ENCODE peak calls at places on chromosomes 7 and 10, in nine cellular contexts. One of them, this sample, is unnamed.

GRCh38 chr7:12152196-12152918 is 58.7 kb upstream of the TMEM106B start:
- DNase-seq in OCI-LY7: no peak
- DNase-seq in ovary: no peak
- DNase-seq in neural crest cell: no peak
- DNase-seq in HFFc6: no peak
- DNase-seq in sigmoid colon: no peak
- DNase-seq in AG10803: no peak
- DNase-seq in fibroblast of lung: no peak
- DNase-seq in HepG2: no peak
- DNase-seq in this sample: no peak

GRCh38 chr7:40356871-40357676 is 222.3 kb downstream of the SUGCT start:
- DNase-seq in OCI-LY7: no peak
- DNase-seq in ovary: no peak
- DNase-seq in neural crest cell: no peak
- DNase-seq in HFFc6: no peak
- DNase-seq in sigmoid colon: no peak
- DNase-seq in AG10803: peak
- DNase-seq in fibroblast of lung: peak
- DNase-seq in HepG2: no peak
- DNase-seq in this sample: no peak

GRCh38 chr7:106563466-106564150 is 97.3 kb downstream of the CCDC71L start:
- DNase-seq in OCI-LY7: no peak
- DNase-seq in ovary: no peak
- DNase-seq in neural crest cell: no peak
- DNase-seq in HFFc6: peak
- DNase-seq in sigmoid colon: no peak
- DNase-seq in AG10803: peak
- DNase-seq in fibroblast of lung: no peak
- DNase-seq in HepG2: no peak
- DNase-seq in this sample: no peak

GRCh38 chr10:110192552-110192951 is 14.9 kb upstream of the MXI1 start:
- DNase-seq in OCI-LY7: no peak
- DNase-seq in ovary: no peak
- DNase-seq in neural crest cell: no peak
- DNase-seq in HFFc6: no peak
- DNase-seq in sigmoid colon: no peak
- DNase-seq in AG10803: no peak
- DNase-seq in fibroblast of lung: no peak
- DNase-seq in HepG2: no peak
- DNase-seq in this sample: no peak

GRCh38 chr10:124709862-124710261 is 34.3 kb downstream of the FAM53B start:
- DNase-seq in OCI-LY7: no peak
- DNase-seq in ovary: no peak
- DNase-seq in neural crest cell: no peak
- DNase-seq in HFFc6: no peak
- DNase-seq in sigmoid colon: no peak
- DNase-seq in AG10803: no peak
- DNase-seq in fibroblast of lung: no peak
- DNase-seq in HepG2: no peak
- DNase-seq in this sample: no peak

GRCh38 chr7:98305951-98306535 is 24.6 kb downstream of the BRI3 start:
- DNase-seq in OCI-LY7: no peak
- DNase-seq in ovary: no peak
- DNase-seq in neural crest cell: no peak
- DNase-seq in HFFc6: no peak
- DNase-seq in sigmoid colon: no peak
- DNase-seq in AG10803: no peak
- DNase-seq in fibroblast of lung: no peak
- DNase-seq in HepG2: no peak
- DNase-seq in this sample: no peak

GRCh38 chr10:12631787-12632562 is 282.6 kb downstream of the CAMK1D start:
- DNase-seq in OCI-LY7: no peak
- DNase-seq in ovary: no peak
- DNase-seq in neural crest cell: no peak
- DNase-seq in HFFc6: no peak
- DNase-seq in sigmoid colon: no peak
- DNase-seq in AG10803: no peak
- DNase-seq in fibroblast of lung: no peak
- DNase-seq in HepG2: peak
- DNase-seq in this sample: no peak

GRCh38 chr10:6878067-6878412 is 298.0 kb upstream of the PRKCQ start:
- DNase-seq in OCI-LY7: peak
- DNase-seq in ovary: no peak
- DNase-seq in neural crest cell: no peak
- DNase-seq in HFFc6: no peak
- DNase-seq in sigmoid colon: no peak
- DNase-seq in AG10803: peak
- DNase-seq in fibroblast of lung: peak
- DNase-seq in HepG2: no peak
- DNase-seq in this sample: no peak

GRCh38 chr10:60282771-60283353 is 106.8 kb downstream of the ANK3 start:
- DNase-seq in OCI-LY7: peak
- DNase-seq in ovary: no peak
- DNase-seq in neural crest cell: no peak
- DNase-seq in HFFc6: peak
- DNase-seq in sigmoid colon: no peak
- DNase-seq in AG10803: peak
- DNase-seq in fibroblast of lung: peak
- DNase-seq in HepG2: peak
- DNase-seq in this sample: no peak

GRCh38 chr10:94103902-94104301 is 110.2 kb downstream of the PLCE1 start:
- DNase-seq in OCI-LY7: no peak
- DNase-seq in ovary: no peak
- DNase-seq in neural crest cell: no peak
- DNase-seq in HFFc6: peak
- DNase-seq in sigmoid colon: no peak
- DNase-seq in AG10803: peak
- DNase-seq in fibroblast of lung: peak
- DNase-seq in HepG2: no peak
- DNase-seq in this sample: no peak

GRCh38 chr10:61438141-61438984 is 14.8 kb downstream of the TMEM26 start:
- DNase-seq in OCI-LY7: no peak
- DNase-seq in ovary: no peak
- DNase-seq in neural crest cell: no peak
- DNase-seq in HFFc6: peak
- DNase-seq in sigmoid colon: no peak
- DNase-seq in AG10803: peak
- DNase-seq in fibroblast of lung: peak
- DNase-seq in HepG2: no peak
- DNase-seq in this sample: no peak

GRCh38 chr7:130490287-130490686 is 1.6 kb upstream of the MEST start:
- DNase-seq in OCI-LY7: no peak
- DNase-seq in ovary: no peak
- DNase-seq in neural crest cell: peak
- DNase-seq in HFFc6: no peak
- DNase-seq in sigmoid colon: no peak
- DNase-seq in AG10803: no peak
- DNase-seq in fibroblast of lung: peak
- DNase-seq in HepG2: no peak
- DNase-seq in this sample: peak

GRCh38 chr7:130492519-130493274 is 812 bp downstream of the MEST start:
- DNase-seq in OCI-LY7: no peak
- DNase-seq in ovary: no peak
- DNase-seq in neural crest cell: no peak
- DNase-seq in HFFc6: no peak
- DNase-seq in sigmoid colon: no peak
- DNase-seq in AG10803: no peak
- DNase-seq in fibroblast of lung: no peak
- DNase-seq in HepG2: no peak
- DNase-seq in this sample: no peak

GRCh38 chr7:130491841-130492518 is at the start of gene MEST:
- DNase-seq in OCI-LY7: no peak
- DNase-seq in ovary: peak
- DNase-seq in neural crest cell: peak
- DNase-seq in HFFc6: no peak
- DNase-seq in sigmoid colon: no peak
- DNase-seq in AG10803: no peak
- DNase-seq in fibroblast of lung: peak
- DNase-seq in HepG2: no peak
- DNase-seq in this sample: peak

GRCh38 chr7:130489140-130489967 is 2.5 kb upstream of the MEST start:
- DNase-seq in OCI-LY7: no peak
- DNase-seq in ovary: no peak
- DNase-seq in neural crest cell: no peak
- DNase-seq in HFFc6: peak
- DNase-seq in sigmoid colon: no peak
- DNase-seq in AG10803: no peak
- DNase-seq in fibroblast of lung: peak
- DNase-seq in HepG2: no peak
- DNase-seq in this sample: peak

GRCh38 chr7:130490888-130491771 is 755 bp upstream of the MEST start:
- DNase-seq in OCI-LY7: no peak
- DNase-seq in ovary: peak
- DNase-seq in neural crest cell: peak
- DNase-seq in HFFc6: no peak
- DNase-seq in sigmoid colon: peak
- DNase-seq in AG10803: no peak
- DNase-seq in fibroblast of lung: peak
- DNase-seq in HepG2: no peak
- DNase-seq in this sample: peak
- TF ChIP-seq CTCF in OCI-LY7: peak
- TF ChIP-seq CTCF in ovary: peak
- TF ChIP-seq CTCF in neural crest cell: peak
- TF ChIP-seq CTCF in HFFc6: peak
- TF ChIP-seq CTCF in sigmoid colon: peak
- TF ChIP-seq CTCF in AG10803: peak
- TF ChIP-seq CTCF in fibroblast of lung: no peak
- TF ChIP-seq CTCF in HepG2: no peak
- TF ChIP-seq CTCF in this sample: peak

DNA sequence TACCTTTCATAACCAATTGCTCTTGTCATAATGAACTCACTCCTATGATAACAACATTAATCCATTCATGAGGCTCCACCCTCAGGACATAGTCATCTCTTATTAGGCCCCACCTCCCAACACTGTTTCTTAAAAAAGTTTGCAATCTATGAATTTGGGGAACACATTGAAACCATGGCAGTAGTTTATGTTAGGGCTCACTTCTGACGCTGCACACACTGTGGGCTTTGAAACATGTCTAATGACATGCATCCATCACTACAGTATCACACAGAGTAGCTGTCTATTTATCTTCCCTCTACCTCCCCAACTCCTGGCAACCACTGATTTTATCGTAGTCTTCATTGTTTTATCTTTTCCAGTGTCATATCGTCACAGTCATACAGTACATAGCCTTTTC is 299.8 kb downstream of the GLRX3 start:
- DNase-seq in OCI-LY7: no peak
- DNase-seq in ovary: no peak
- DNase-seq in neural crest cell: no peak
- DNase-seq in HFFc6: no peak
- DNase-seq in sigmoid colon: no peak
- DNase-seq in AG10803: no peak
- DNase-seq in fibroblast of lung: no peak
- DNase-seq in HepG2: no peak
- DNase-seq in this sample: no peak
- TF ChIP-seq CTCF in OCI-LY7: no peak
- TF ChIP-seq CTCF in ovary: no peak
- TF ChIP-seq CTCF in neural crest cell: no peak
- TF ChIP-seq CTCF in HFFc6: no peak
- TF ChIP-seq CTCF in sigmoid colon: no peak
- TF ChIP-seq CTCF in AG10803: no peak
- TF ChIP-seq CTCF in fibroblast of lung: no peak
- TF ChIP-seq CTCF in HepG2: no peak
- TF ChIP-seq CTCF in this sample: no peak

GRCh38 chr10:101011517-101012423 is 12.2 kb downstream of the LZTS2 start:
- DNase-seq in OCI-LY7: no peak
- DNase-seq in ovary: no peak
- DNase-seq in neural crest cell: no peak
- DNase-seq in HFFc6: peak
- DNase-seq in sigmoid colon: no peak
- DNase-seq in AG10803: no peak
- DNase-seq in fibroblast of lung: no peak
- DNase-seq in HepG2: peak
- DNase-seq in this sample: no peak

GRCh38 chr10:101014966-101015581 is 15.5 kb downstream of the LZTS2 start:
- DNase-seq in OCI-LY7: no peak
- DNase-seq in ovary: no peak
- DNase-seq in neural crest cell: no peak
- DNase-seq in HFFc6: peak
- DNase-seq in sigmoid colon: no peak
- DNase-seq in AG10803: peak
- DNase-seq in fibroblast of lung: peak
- DNase-seq in HepG2: no peak
- DNase-seq in this sample: no peak

GRCh38 chr10:101012525-101013364 is 13.1 kb downstream of the LZTS2 start:
- DNase-seq in OCI-LY7: peak
- DNase-seq in ovary: peak
- DNase-seq in neural crest cell: peak
- DNase-seq in HFFc6: peak
- DNase-seq in sigmoid colon: peak
- DNase-seq in AG10803: peak
- DNase-seq in fibroblast of lung: peak
- DNase-seq in HepG2: peak
- DNase-seq in this sample: peak

GRCh38 chr10:101014230-101014884 is 14.7 kb downstream of the LZTS2 start:
- DNase-seq in OCI-LY7: peak
- DNase-seq in ovary: peak
- DNase-seq in neural crest cell: peak
- DNase-seq in HFFc6: peak
- DNase-seq in sigmoid colon: peak
- DNase-seq in AG10803: peak
- DNase-seq in fibroblast of lung: peak
- DNase-seq in HepG2: no peak
- DNase-seq in this sample: peak

GRCh38 chr10:101013365-101013825 is 13.8 kb downstream of the LZTS2 start:
- DNase-seq in OCI-LY7: no peak
- DNase-seq in ovary: no peak
- DNase-seq in neural crest cell: no peak
- DNase-seq in HFFc6: no peak
- DNase-seq in sigmoid colon: no peak
- DNase-seq in AG10803: no peak
- DNase-seq in fibroblast of lung: no peak
- DNase-seq in HepG2: no peak
- DNase-seq in this sample: no peak
- TF ChIP-seq CTCF in OCI-LY7: no peak
- TF ChIP-seq CTCF in ovary: no peak
- TF ChIP-seq CTCF in neural crest cell: no peak
- TF ChIP-seq CTCF in HFFc6: no peak
- TF ChIP-seq CTCF in sigmoid colon: no peak
- TF ChIP-seq CTCF in AG10803: no peak
- TF ChIP-seq CTCF in fibroblast of lung: no peak
- TF ChIP-seq CTCF in HepG2: no peak
- TF ChIP-seq CTCF in this sample: no peak

GRCh38 chr10:13994932-13995331 is 335.8 kb downstream of the FRMD4A start:
- DNase-seq in OCI-LY7: peak
- DNase-seq in ovary: no peak
- DNase-seq in neural crest cell: no peak
- DNase-seq in HFFc6: no peak
- DNase-seq in sigmoid colon: no peak
- DNase-seq in AG10803: no peak
- DNase-seq in fibroblast of lung: no peak
- DNase-seq in HepG2: no peak
- DNase-seq in this sample: no peak
- TF ChIP-seq CTCF in OCI-LY7: peak
- TF ChIP-seq CTCF in ovary: no peak
- TF ChIP-seq CTCF in neural crest cell: no peak
- TF ChIP-seq CTCF in HFFc6: no peak
- TF ChIP-seq CTCF in sigmoid colon: no peak
- TF ChIP-seq CTCF in AG10803: no peak
- TF ChIP-seq CTCF in fibroblast of lung: no peak
- TF ChIP-seq CTCF in HepG2: no peak
- TF ChIP-seq CTCF in this sample: no peak

GRCh38 chr10:62818426-62819011 is 2.4 kb upstream of the EGR2 start:
- DNase-seq in OCI-LY7: no peak
- DNase-seq in ovary: peak
- DNase-seq in neural crest cell: peak
- DNase-seq in HFFc6: no peak
- DNase-seq in sigmoid colon: no peak
- DNase-seq in AG10803: no peak
- DNase-seq in fibroblast of lung: peak
- DNase-seq in HepG2: no peak
- DNase-seq in this sample: peak
- TF ChIP-seq CTCF in OCI-LY7: no peak
- TF ChIP-seq CTCF in ovary: no peak
- TF ChIP-seq CTCF in neural crest cell: no peak
- TF ChIP-seq CTCF in HFFc6: no peak
- TF ChIP-seq CTCF in sigmoid colon: no peak
- TF ChIP-seq CTCF in AG10803: no peak
- TF ChIP-seq CTCF in fibroblast of lung: no peak
- TF ChIP-seq CTCF in HepG2: no peak
- TF ChIP-seq CTCF in this sample: no peak

This sample was measured in nephron progenitor cell.